ENCODE peak calls at places on chromosomes 3 and 15, in five cellular contexts. P is CD4-positive, CD25-positive, alpha-beta regulatory T cell; Q is testis; M is IMR-90; B is esophagus squamous epithelium. J is an unnamed sample.

GRCh38 chr15:101187820-101188516 is 63.9 kb downstream of the CHSY1 start:
- DNase-seq in P (no peak), B (no peak), M (peak; percentile 99), Q (no peak), J (no peak)

GRCh38 chr3:155646128-155646527 is 98.7 kb downstream of the PLCH1 start:
- DNase-seq in P (no peak), M (no peak), Q (no peak), B (no peak), J (no peak)

GRCh38 chr15:69415381-69415780 is 1.2 kb downstream of the KIF23 start:
- DNase-seq in M (peak; percentile 33), P (no peak), Q (no peak), B (no peak), J (no peak)

GRCh38 chr15:40082195-40082868 is 26.3 kb downstream of the BMF start:
- DNase-seq in P (no peak), Q (no peak), B (no peak), M (no peak), J (no peak)

GRCh38 chr3:136992091-136992490 is 34.3 kb downstream of the IL20RB start:
- DNase-seq in P (no peak), B (no peak), M (no peak), Q (no peak), J (no peak)

GRCh38 chr15:67824900-67825879 is at the start of gene SKOR1:
- DNase-seq in Q (no peak), M (peak; percentile 37), P (peak; percentile 13), B (no peak), J (no peak)

GRCh38 chr3:114551770-114552526 is 258.1 kb downstream of the TIGIT start:
- DNase-seq in P (no peak), Q (no peak), B (no peak), M (peak; percentile 84), J (no peak)

GRCh38 chr3:54122046-54122801 is at the start of gene CACNA2D3:
- DNase-seq in Q (peak; percentile 75), P (no peak), B (no peak), M (no peak), J (no peak)

GRCh38 chr3:129313415-129313982 is 34.8 kb downstream of the HMCES start:
- DNase-seq in M (peak; percentile 9), B (no peak), P (peak; percentile 19), Q (no peak), J (no peak)

GRCh38 chr3:196218155-196218712 is 1.9 kb downstream of the SLC51A start:
- DNase-seq in Q (no peak), P (no peak), B (no peak), M (no peak), J (no peak)

GRCh38 chr3:111610189-111610588 is 15.0 kb upstream of the ZBED2 start:
- DNase-seq in Q (no peak), P (peak; percentile 84), B (no peak), M (no peak), J (no peak)

GRCh38 chr15:65400760-65401606 is 21.8 kb downstream of the IGDCC4 start:
- DNase-seq in M (peak; percentile 72), Q (peak; percentile 79), P (peak; percentile 16), B (no peak), J (no peak)

GRCh38 chr3:1766384-1766783 is 332.3 kb upstream of the CNTN4 start:
- DNase-seq in Q (no peak), P (no peak), B (no peak), M (no peak), J (no peak)

GRCh38 chr3:8761866-8762265 is 7.5 kb downstream of the OXTR start:
- DNase-seq in Q (no peak), B (no peak), M (no peak), P (no peak), J (no peak)

GRCh38 chr3:196883361-196883760 is 15.6 kb downstream of the SENP5 start:
- DNase-seq in P (no peak), M (no peak), Q (no peak), B (no peak), J (no peak)

GRCh38 chr3:131778526-131778925 is 256.3 kb downstream of the CPNE4 start:
- DNase-seq in M (no peak), B (no peak), Q (no peak), P (no peak), J (no peak)

GRCh38 chr3:129161860-129162271 is 1.0 kb upstream of the ISY1 start:
- DNase-seq in M (peak; percentile 8), P (no peak), Q (no peak), B (no peak), J (no peak)

GRCh38 chr3:14431928-14432834 is 29.8 kb downstream of the SLC6A6 start:
- DNase-seq in B (peak; percentile 72), Q (peak; percentile 66), M (peak; percentile 85), P (peak; percentile 94), J (peak; percentile 92)

GRCh38 chr3:65619391-65620298 is 419.1 kb downstream of the MAGI1 start:
- DNase-seq in Q (no peak), M (peak; percentile 92), P (no peak), B (no peak), J (no peak)

GRCh38 chr3:124859025-124859424 is 28.1 kb downstream of the ITGB5 start:
- DNase-seq in Q (no peak), B (no peak), M (peak; percentile 95), P (no peak), J (no peak)

GRCh38 chr3:54932606-54933005 is 4.7 kb upstream of the LRTM1 start:
- DNase-seq in B (no peak), M (no peak), P (no peak), Q (no peak), J (no peak)

GRCh38 chr15:63466378-63467192 is 37.8 kb upstream of the USP3 start:
- DNase-seq in P (peak; percentile 76), B (no peak), Q (peak; percentile 51), M (peak; percentile 70), J (peak; percentile 80)

GRCh38 chr3:16487506-16488175 is 25.9 kb downstream of the RFTN1 start:
- DNase-seq in P (no peak), Q (no peak), B (no peak), M (no peak), J (no peak)

GRCh38 chr3:126522363-126522788 is 1.6 kb upstream of the CHST13 start:
- DNase-seq in B (no peak), P (peak; percentile 25), M (peak; percentile 33), Q (peak; percentile 81), J (peak; percentile 25)

GRCh38 chr3:61820306-61820992 is 259.1 kb downstream of the PTPRG start:
- DNase-seq in Q (no peak), P (no peak), M (no peak), B (no peak), J (no peak)

GRCh38 chr15:57138260-57138895 is 219.9 kb downstream of the TCF12 start:
- DNase-seq in Q (peak; percentile 45), M (peak; percentile 82), P (no peak), B (no peak), J (no peak)

GRCh38 chr3:162770556-162770955 is 1273.9 kb downstream of the OTOL1 start:
- DNase-seq in B (no peak), P (no peak), M (peak; percentile 19), Q (no peak), J (no peak)

GRCh38 chr15:70796516-70797310 is 33.4 kb upstream of the UACA start:
- DNase-seq in Q (no peak), M (no peak), B (no peak), P (no peak), J (no peak)

DNA sequence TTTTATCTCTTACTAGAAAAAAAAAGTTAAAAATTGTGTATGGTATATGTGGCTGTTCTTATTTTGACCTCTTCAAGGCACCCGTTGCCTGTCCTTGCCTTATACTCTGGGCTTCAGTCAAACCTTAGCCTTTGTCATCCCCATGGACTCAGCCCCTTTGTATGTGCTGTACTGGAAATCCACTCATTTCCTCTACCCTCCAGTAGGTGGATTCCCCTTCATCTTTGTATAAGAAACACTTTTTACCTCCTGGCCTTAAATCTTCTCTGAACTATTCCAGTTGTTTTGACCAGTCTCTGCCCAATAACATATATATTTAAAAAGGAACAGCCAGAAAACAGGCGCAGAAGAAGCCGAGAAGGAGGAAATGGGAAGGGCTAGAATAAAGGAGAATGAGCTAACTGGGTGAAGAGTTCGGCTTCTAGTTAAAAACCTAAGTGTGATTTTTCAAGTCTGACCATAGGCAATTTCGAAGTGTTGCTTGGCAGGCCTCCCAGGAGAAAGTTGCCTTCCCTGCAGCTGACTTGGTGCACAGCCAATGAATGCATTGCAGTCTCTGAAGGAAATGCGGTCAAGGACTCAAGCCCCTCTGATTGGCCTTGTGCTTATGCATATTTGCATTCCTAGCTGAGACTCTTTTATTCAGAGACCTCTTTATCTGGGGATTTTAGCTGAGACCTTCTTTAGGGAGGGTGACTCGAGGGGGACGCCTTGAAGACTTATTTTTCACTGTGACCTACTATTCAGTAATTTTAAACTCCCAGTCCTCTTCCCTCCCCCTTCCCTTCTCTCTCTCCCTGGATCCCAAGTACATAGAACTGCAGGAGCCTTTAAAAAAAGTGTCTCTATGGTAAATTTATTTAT is 277.4 kb downstream of the ROBO1 start:
- DNase-seq in B (no peak), Q (peak; percentile 91), M (peak; percentile 41), P (no peak), J (no peak)
- H3K4me3 ChIP-seq in B (no peak overlapping the region), Q (no peak overlapping the region), M (no peak overlapping the region), P (no peak overlapping the region), J (no peak overlapping the region)

GRCh38 chr3:88061749-88062148 is 2.7 kb downstream of the ZNF654 start:
- DNase-seq in B (no peak), P (no peak), M (no peak), Q (no peak), J (no peak)
- H3K4me3 ChIP-seq in B (peak overlapping the region; percentile 16), P (peak overlapping the region; percentile 88), M (no peak overlapping the region), Q (no peak overlapping the region), J (no peak overlapping the region)

GRCh38 chr15:51333571-51333970 is 4.8 kb downstream of the CYP19A1 start:
- DNase-seq in B (no peak), M (no peak), P (no peak), Q (no peak), J (no peak)

GRCh38 chr15:51335087-51335486 is 3.3 kb downstream of the CYP19A1 start:
- DNase-seq in M (no peak), P (no peak), B (no peak), Q (no peak), J (no peak)

GRCh38 chr15:51335538-51335961 is 2.8 kb downstream of the CYP19A1 start:
- DNase-seq in P (no peak), B (no peak), Q (no peak), M (no peak), J (no peak)

GRCh38 chr15:51334011-51334426 is 4.4 kb downstream of the CYP19A1 start:
- DNase-seq in Q (no peak), M (no peak), B (no peak), P (no peak), J (no peak)

GRCh38 chr15:51336011-51336410 is 2.4 kb downstream of the CYP19A1 start:
- DNase-seq in Q (no peak), B (no peak), P (no peak), M (no peak), J (no peak)
- H3K4me3 ChIP-seq in Q (no peak overlapping the region), B (no peak overlapping the region), P (no peak overlapping the region), M (no peak overlapping the region), J (no peak overlapping the region)

DNA sequence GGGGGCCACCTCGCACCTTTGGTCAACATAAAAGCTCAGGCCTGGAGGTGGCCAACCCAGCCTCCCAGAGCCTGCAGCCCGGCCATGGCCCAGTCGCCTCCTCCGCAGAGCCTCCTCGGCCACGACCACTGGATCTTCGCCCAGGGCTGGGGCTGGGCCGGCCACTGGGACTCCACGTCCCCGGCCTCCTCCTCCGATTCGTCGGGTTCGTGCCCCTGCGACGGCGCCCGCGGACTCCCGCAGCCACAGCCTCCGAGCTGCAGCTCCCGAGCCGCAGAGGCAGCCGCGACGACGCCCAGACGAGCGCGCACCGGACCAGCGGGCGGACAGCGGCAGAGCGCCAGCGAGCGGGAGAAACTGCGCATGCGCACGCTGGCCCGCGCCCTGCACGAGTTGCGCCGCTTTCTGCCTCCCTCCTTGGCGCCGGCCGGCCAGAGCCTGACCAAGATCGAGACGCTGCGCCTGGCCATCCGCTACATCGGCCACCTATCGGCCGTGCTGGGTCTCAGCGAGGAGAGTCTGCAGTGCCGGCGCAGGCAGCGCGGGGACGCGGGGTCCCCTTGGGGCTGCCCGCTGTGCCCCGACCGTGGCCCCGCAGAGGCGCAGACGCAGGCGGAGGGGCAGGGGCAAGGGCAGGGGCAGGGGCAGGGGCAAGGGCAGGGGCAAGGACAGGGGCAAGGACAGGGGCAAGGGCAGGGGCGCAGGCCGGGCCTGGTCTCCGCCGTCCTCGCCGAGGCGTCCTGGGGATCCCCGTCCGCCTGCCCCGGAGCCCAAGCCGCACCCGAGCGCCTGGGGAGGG is at the start of gene MESP2:
- DNase-seq in Q (peak; percentile 89), M (peak; percentile 65), P (peak; percentile 20), B (no peak), J (peak; percentile 48)
- H3K4me3 ChIP-seq in Q (peak within 1 kb of the TSS; percentile 52), M (peak within 1 kb of the TSS; percentile 38), P (no peak within 1 kb of the TSS), B (peak within 1 kb of the TSS; percentile 65), J (peak within 1 kb of the TSS; percentile 24)